ENCODE peak calls at places on chromosomes 6 and 20, in seven cellular contexts. H, C, A, J, W, V and T are unnamed samples.

GRCh38 chr6:159082039-159082815 is 37.4 kb upstream of the TAGAP start:
- DNase-seq in A (no peak), J (no peak), C (no peak), V (no peak), W (no peak), H (no peak), T (no peak)

GRCh38 chr6:10368841-10369240 is 46.0 kb downstream of the TFAP2A start:
- DNase-seq in C (no peak), W (no peak), V (no peak), A (no peak), H (no peak), J (no peak), T (no peak)

GRCh38 chr6:160400426-160400825 is 52.2 kb downstream of the SLC22A3 start:
- DNase-seq in J (no peak), A (no peak), W (no peak), H (no peak), C (peak), V (no peak), T (peak)

GRCh38 chr6:167984144-167984719 is 13.2 kb upstream of the KIF25 start:
- DNase-seq in A (no peak), J (no peak), H (no peak), V (no peak), W (no peak), C (no peak), T (no peak)

GRCh38 chr6:158086706-158087518 is 81.2 kb downstream of the SERAC1 start:
- DNase-seq in H (no peak), J (no peak), W (no peak), A (no peak), C (no peak), V (peak), T (no peak)

GRCh38 chr6:2771021-2771558 is 5.9 kb downstream of the WRNIP1 start:
- DNase-seq in H (no peak), C (no peak), W (no peak), J (no peak), A (no peak), V (no peak), T (no peak)

GRCh38 chr20:33908351-33908750 is 85.4 kb upstream of the RALY start:
- DNase-seq in H (no peak), W (no peak), C (peak), V (no peak), A (peak), J (no peak), T (no peak)

GRCh38 chr6:158717341-158718328 is 67.8 kb downstream of the SYTL3 start:
- DNase-seq in C (no peak), J (no peak), V (no peak), A (no peak), H (no peak), W (no peak), T (no peak)

GRCh38 chr6:35757461-35758123 is 18.8 kb upstream of the CLPSL2 start:
- DNase-seq in C (peak), W (no peak), J (peak), V (no peak), H (no peak), A (peak), T (peak)

GRCh38 chr6:51618563-51618962 is 468.9 kb downstream of the PKHD1 start:
- DNase-seq in H (no peak), J (peak), A (no peak), W (no peak), C (no peak), V (no peak), T (peak)
- TF ChIP-seq CTCF in H (peak), J (no peak), A (peak), W (peak), C (peak), V (peak), T (peak)

DNA sequence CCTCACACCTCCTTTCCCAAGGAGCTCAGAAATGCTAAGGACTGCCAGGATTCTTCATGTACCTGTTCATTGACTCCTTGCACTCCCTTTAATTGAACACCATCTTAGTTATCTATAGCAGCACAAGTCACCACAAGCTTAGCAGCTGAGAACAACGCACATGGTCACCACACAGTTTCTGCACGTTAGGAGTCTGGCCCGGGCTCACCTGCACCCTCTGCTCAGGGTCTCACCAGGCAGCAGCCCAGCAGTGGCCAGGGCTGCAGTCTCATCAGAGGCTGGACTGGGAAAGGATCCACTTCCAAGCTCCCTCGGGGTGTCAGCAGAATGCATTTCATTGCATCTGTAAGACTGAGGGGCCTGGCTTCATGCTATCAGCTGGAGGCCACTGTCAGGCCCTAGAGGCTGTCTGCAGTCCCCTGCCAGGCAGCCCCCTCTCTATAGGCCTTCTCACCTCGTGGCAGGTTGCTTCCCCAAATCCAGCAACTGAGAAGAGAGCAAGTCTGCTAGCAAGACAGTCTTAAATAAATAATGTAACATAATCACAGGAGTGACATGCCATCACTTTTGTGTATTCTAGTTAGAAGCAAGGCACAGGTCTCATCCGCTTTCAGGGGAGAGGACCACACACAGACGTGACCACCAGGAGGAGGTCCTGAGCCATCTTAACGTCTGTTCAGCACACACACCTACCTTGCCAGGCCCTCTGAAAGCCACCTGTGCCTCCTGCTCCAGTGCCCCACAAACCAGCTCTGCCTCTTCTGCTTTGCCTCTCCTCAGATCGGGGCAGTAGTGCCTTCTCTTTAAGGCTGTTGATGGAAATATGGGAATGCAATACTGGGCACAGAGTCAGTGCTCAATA is 165.2 kb upstream of the CST7 start:
- DNase-seq in J (peak), H (no peak), A (no peak), V (no peak), W (no peak), C (no peak), T (no peak)
- TF ChIP-seq CTCF in J (peak), H (no peak), A (peak), V (no peak), W (no peak), C (no peak), T (no peak)

DNA sequence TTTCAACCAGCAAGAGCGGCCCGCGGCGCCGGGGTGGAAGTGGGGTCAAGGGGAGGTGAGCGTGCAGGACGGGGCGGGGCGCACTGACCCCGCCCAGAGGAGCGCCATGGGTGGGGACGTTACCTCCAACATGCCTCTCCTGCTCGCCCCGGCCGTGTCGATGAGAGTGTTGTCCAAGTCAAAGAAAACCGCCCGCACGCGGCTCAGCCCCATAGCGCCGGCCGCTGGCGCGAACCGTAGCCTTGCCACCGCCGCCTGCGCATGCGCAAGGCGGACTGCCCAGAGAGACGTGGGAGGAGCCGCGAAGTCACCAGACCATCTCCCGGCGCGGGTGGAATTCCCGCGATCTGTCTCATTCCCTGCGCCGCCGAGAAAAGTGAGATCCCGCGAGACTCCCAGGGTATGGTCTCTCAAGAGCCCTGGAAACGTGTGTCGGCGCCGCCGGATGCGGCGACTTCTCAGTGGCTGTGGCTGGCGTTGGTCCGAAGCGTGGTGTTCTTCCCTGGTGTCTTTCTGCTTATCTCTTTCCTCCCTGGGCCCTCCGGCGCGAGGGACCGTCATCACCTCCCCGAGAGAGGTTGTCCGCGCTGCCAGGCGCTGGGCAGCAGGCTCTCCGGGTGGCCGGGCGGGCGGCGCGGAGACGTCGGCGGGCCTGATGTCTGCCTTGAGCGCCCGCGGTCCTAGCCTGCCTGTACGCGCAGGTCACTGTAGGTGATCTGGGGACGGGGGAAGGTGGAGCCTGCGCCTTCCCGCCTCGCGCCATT is at the start of gene NANP:
- DNase-seq in A (peak), W (peak), H (peak), J (peak), C (peak), V (peak), T (peak)
- TF ChIP-seq CTCF in A (no peak), W (no peak), H (no peak), J (no peak), C (no peak), V (no peak), T (no peak)

DNA sequence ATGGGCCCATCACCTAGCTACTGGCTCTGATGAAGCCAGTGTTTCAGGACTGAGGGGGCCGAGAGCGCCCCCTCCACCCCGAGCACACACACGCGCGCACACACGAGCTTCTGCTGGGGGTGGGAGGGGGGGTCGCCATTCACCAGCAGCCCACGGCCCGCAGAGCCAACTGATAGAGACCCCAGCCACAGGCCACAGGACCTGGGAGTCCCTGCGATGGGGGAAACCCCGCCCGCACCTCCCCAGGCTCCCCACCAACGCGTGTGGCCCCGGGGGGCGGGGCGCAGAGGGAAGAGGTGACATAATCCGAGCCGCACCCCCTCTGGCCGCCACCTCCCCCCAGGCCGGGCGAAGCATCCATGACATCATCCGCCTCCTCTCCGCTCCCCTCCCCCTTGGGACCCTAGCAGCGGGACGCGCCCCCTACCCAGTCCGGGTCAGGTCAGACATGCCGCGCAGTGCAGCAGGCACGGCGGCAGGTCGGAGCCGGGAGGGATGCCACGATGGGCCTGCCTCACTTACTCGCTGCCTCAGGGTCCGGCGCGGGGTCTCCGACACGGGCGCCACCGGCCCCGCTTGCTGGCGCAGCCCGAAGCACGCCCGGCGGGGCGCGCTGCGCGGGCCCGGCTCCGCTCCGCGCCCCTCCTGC is at the start of gene LZTS3:
- DNase-seq in H (peak), W (peak), A (no peak), C (peak), J (peak), V (peak), T (peak)
- TF ChIP-seq CTCF in H (no peak), W (no peak), A (peak), C (no peak), J (peak), V (no peak), T (no peak)